ENCODE peak calls at places on chromosome 2, in eight cellular contexts. O, Y, H, W, Z, P, M and J are unnamed samples.

GRCh38 chr2:27901219-27901618 is 10.7 kb downstream of the BABAM2 start:
- DNase-seq in O (no peak), Y (no peak), H (no peak), W (peak), Z (no peak), P (no peak), M (no peak), J (no peak)

GRCh38 chr2:20538308-20539132 is 91.6 kb downstream of the RHOB start:
- DNase-seq in O (no peak), Y (peak), H (no peak), W (no peak), Z (no peak), P (no peak), M (no peak), J (no peak)

GRCh38 chr2:241230435-241230834 is 42.0 kb downstream of the ANO7 start:
- DNase-seq in O (no peak), Y (no peak), H (no peak), W (no peak), Z (no peak), P (no peak), M (no peak), J (no peak)

GRCh38 chr2:225207026-225207425 is 164.8 kb upstream of the DOCK10 start:
- DNase-seq in O (no peak), Y (no peak), H (no peak), W (no peak), Z (no peak), P (no peak), M (no peak), J (no peak)

GRCh38 chr2:153393518-153393917 is 85.0 kb downstream of the RPRM start:
- DNase-seq in O (no peak), Y (no peak), H (no peak), W (no peak), Z (no peak), P (no peak), M (no peak), J (no peak)

GRCh38 chr2:44528595-44528994 is 166.8 kb downstream of the CAMKMT start:
- DNase-seq in O (peak), Y (no peak), H (no peak), W (no peak), Z (peak), P (no peak), M (no peak), J (no peak)

GRCh38 chr2:106596844-106597243 is 109.7 kb downstream of the CD8B2 start:
- DNase-seq in O (no peak), Y (no peak), H (no peak), W (no peak), Z (no peak), P (no peak), M (no peak), J (no peak)

GRCh38 chr2:10909050-10909995 is 2.4 kb upstream of the KCNF1 start:
- DNase-seq in O (peak), Y (peak), H (no peak), W (peak), Z (no peak), P (peak), M (peak), J (no peak)

GRCh38 chr2:56757884-56758545 is 574.2 kb downstream of the CCDC85A start:
- DNase-seq in O (no peak), Y (no peak), H (no peak), W (no peak), Z (no peak), P (no peak), M (no peak), J (no peak)

GRCh38 chr2:222034058-222034457 is 264.7 kb downstream of the PAX3 start:
- DNase-seq in O (no peak), Y (no peak), H (no peak), W (no peak), Z (no peak), P (no peak), M (no peak), J (no peak)